ENCODE peak calls at places on chromosomes 13 and 19, in six cellular contexts. One of them, this sample, is unnamed.

GRCh38 chr19:49857061-49857833 is 6.3 kb downstream of the PTOV1 start:
- DNase-seq in PC-9: no peak
- DNase-seq in left ventricle myocardium inferior: no peak
- DNase-seq in right cardiac atrium: no peak
- DNase-seq in hepatocyte: no peak
- DNase-seq in astrocyte: no peak
- DNase-seq in this sample: no peak

GRCh38 chr13:109371066-109371465 is 415.3 kb downstream of the IRS2 start:
- DNase-seq in PC-9: no peak
- DNase-seq in left ventricle myocardium inferior: no peak
- DNase-seq in right cardiac atrium: no peak
- DNase-seq in hepatocyte: no peak
- DNase-seq in astrocyte: no peak
- DNase-seq in this sample: no peak

GRCh38 chr19:17454579-17454978 is 6.1 kb upstream of the TMEM221 start:
- DNase-seq in PC-9: no peak
- DNase-seq in left ventricle myocardium inferior: no peak
- DNase-seq in right cardiac atrium: no peak
- DNase-seq in hepatocyte: no peak
- DNase-seq in astrocyte: no peak
- DNase-seq in this sample: peak; percentile 62

GRCh38 chr13:35484384-35484783 is 7.9 kb upstream of the MAB21L1 start:
- DNase-seq in PC-9: no peak
- DNase-seq in left ventricle myocardium inferior: no peak
- DNase-seq in right cardiac atrium: no peak
- DNase-seq in hepatocyte: no peak
- DNase-seq in astrocyte: no peak
- DNase-seq in this sample: no peak

GRCh38 chr19:33260628-33261418 is 35.2 kb upstream of the SLC7A10 start:
- DNase-seq in PC-9: no peak
- DNase-seq in left ventricle myocardium inferior: peak; percentile 57
- DNase-seq in right cardiac atrium: no peak
- DNase-seq in hepatocyte: no peak
- DNase-seq in astrocyte: no peak
- DNase-seq in this sample: no peak

GRCh38 chr13:85278851-85279250 is 520.4 kb downstream of the SLITRK6 start:
- DNase-seq in PC-9: no peak
- DNase-seq in left ventricle myocardium inferior: no peak
- DNase-seq in right cardiac atrium: no peak
- DNase-seq in hepatocyte: no peak
- DNase-seq in astrocyte: no peak
- DNase-seq in this sample: no peak

GRCh38 chr13:111531505-111531904 is 211.1 kb downstream of the TEX29 start:
- DNase-seq in PC-9: no peak
- DNase-seq in left ventricle myocardium inferior: no peak
- DNase-seq in right cardiac atrium: no peak
- DNase-seq in hepatocyte: peak; percentile 46
- DNase-seq in astrocyte: no peak
- DNase-seq in this sample: no peak

GRCh38 chr13:93875527-93875926 is 604.0 kb downstream of the DCT start:
- DNase-seq in PC-9: no peak
- DNase-seq in left ventricle myocardium inferior: no peak
- DNase-seq in right cardiac atrium: no peak
- DNase-seq in hepatocyte: no peak
- DNase-seq in astrocyte: peak; percentile 56
- DNase-seq in this sample: no peak

GRCh38 chr13:70579941-70580340 is 471.7 kb upstream of the KLHL1 start:
- DNase-seq in PC-9: no peak
- DNase-seq in left ventricle myocardium inferior: no peak
- DNase-seq in right cardiac atrium: no peak
- DNase-seq in hepatocyte: no peak
- DNase-seq in astrocyte: no peak
- DNase-seq in this sample: no peak

GRCh38 chr13:110458594-110459365 is 102.7 kb downstream of the RAB20 start:
- DNase-seq in PC-9: no peak
- DNase-seq in left ventricle myocardium inferior: no peak
- DNase-seq in right cardiac atrium: no peak
- DNase-seq in hepatocyte: no peak
- DNase-seq in astrocyte: no peak
- DNase-seq in this sample: no peak

GRCh38 chr13:101955764-101956163 is 446.1 kb downstream of the FGF14 start:
- DNase-seq in PC-9: no peak
- DNase-seq in left ventricle myocardium inferior: no peak
- DNase-seq in right cardiac atrium: no peak
- DNase-seq in hepatocyte: no peak
- DNase-seq in astrocyte: no peak
- DNase-seq in this sample: no peak

GRCh38 chr13:59658027-59658735 is 505.5 kb downstream of the DIAPH3 start:
- DNase-seq in PC-9: no peak
- DNase-seq in left ventricle myocardium inferior: no peak
- DNase-seq in right cardiac atrium: no peak
- DNase-seq in hepatocyte: no peak
- DNase-seq in astrocyte: no peak
- DNase-seq in this sample: peak; percentile 41

GRCh38 chr19:6274756-6275155 is 5.0 kb downstream of the MLLT1 start:
- DNase-seq in PC-9: no peak
- DNase-seq in left ventricle myocardium inferior: no peak
- DNase-seq in right cardiac atrium: no peak
- DNase-seq in hepatocyte: no peak
- DNase-seq in astrocyte: no peak
- DNase-seq in this sample: no peak

GRCh38 chr19:18659281-18660050 is 22.6 kb downstream of the KLHL26 start:
- DNase-seq in PC-9: no peak
- DNase-seq in left ventricle myocardium inferior: peak; percentile 61
- DNase-seq in right cardiac atrium: peak; percentile 84
- DNase-seq in hepatocyte: no peak
- DNase-seq in astrocyte: peak; percentile 42
- DNase-seq in this sample: no peak
- H3K4me3 ChIP-seq in PC-9: no peak overlapping the region
- H3K4me3 ChIP-seq in left ventricle myocardium inferior: peak overlapping the region; percentile 47
- H3K4me3 ChIP-seq in right cardiac atrium: no peak overlapping the region
- H3K4me3 ChIP-seq in hepatocyte: no peak overlapping the region
- H3K4me3 ChIP-seq in astrocyte: no peak overlapping the region
- H3K4me3 ChIP-seq in this sample: no peak overlapping the region

DNA sequence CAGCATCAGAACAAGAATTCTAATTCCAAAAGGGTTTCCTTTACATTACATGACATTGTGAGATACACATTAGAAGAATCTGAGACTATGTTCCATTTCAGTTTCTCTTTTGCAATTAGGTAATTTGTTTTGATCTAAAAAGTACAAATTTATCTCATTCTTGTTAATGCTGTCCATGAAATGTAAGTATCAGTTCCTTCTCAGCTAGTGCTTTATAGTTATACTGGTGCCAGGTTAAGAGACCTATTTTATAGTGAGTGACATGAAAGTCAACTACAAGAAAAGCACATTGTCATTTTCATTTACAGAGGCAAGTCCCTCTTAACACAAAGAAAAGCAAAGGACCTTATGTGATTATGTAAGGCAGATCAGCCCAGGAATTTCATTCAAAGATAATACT is 43.9 kb downstream of the RCBTB2 start:
- DNase-seq in PC-9: no peak
- DNase-seq in left ventricle myocardium inferior: no peak
- DNase-seq in right cardiac atrium: no peak
- DNase-seq in hepatocyte: no peak
- DNase-seq in astrocyte: no peak
- DNase-seq in this sample: no peak
- H3K4me1 ChIP-seq in PC-9: peaks cover 4% of the 10 kb centered on the region
- H3K4me1 ChIP-seq in left ventricle myocardium inferior: peaks cover 25% of the 10 kb centered on the region
- H3K4me1 ChIP-seq in right cardiac atrium: peaks cover 5% of the 10 kb centered on the region
- H3K4me1 ChIP-seq in hepatocyte: no peaks in the 10 kb centered on the region
- H3K4me1 ChIP-seq in astrocyte: no peaks in the 10 kb centered on the region
- H3K4me1 ChIP-seq in this sample: no peaks in the 10 kb centered on the region

DNA sequence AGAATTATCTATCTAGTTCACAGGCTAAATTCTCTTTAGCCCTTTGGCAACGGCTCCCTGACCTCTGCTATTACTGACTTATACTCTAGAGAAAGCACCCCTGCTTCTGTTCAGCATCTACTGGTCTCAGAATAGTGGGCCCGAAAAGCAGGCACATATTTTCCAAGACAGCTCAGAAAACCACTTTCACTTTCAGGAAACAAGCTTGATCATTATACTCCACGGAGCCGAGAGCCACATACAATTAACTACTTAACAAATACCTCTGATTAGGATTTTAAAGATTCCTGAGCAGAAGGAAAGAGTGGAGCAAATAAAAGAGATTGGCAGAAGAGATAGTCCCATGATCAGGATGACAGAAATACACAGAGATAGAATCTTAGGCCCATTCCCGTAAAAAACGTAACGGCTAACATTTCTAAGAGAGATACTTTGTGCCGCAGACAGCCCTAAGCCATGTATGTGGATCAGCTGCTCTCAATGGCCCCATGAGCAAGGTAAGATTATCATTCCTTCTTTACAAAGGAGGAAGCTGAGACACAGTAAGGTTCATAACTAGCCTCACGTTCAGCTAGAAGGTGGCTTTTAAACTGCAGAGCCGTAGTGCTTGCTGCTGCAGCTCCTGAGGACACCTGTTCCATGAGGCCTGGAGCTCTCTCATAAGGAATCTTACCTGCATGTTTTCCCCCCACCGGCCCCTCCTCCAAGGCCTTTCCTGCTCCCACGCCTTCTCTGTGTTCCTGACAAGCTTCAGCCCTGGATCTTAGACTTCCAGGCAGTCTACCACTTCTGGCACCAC is 227.2 kb downstream of the FOXO1 start:
- DNase-seq in PC-9: no peak
- DNase-seq in left ventricle myocardium inferior: no peak
- DNase-seq in right cardiac atrium: peak; percentile 21
- DNase-seq in hepatocyte: peak; percentile 32
- DNase-seq in astrocyte: peak; percentile 20
- DNase-seq in this sample: no peak
- H3K4me3 ChIP-seq in PC-9: no peak overlapping the region
- H3K4me3 ChIP-seq in left ventricle myocardium inferior: peak overlapping the region; percentile 44
- H3K4me3 ChIP-seq in right cardiac atrium: no peak overlapping the region
- H3K4me3 ChIP-seq in hepatocyte: no peak overlapping the region
- H3K4me3 ChIP-seq in astrocyte: no peak overlapping the region
- H3K4me3 ChIP-seq in this sample: no peak overlapping the region

DNA sequence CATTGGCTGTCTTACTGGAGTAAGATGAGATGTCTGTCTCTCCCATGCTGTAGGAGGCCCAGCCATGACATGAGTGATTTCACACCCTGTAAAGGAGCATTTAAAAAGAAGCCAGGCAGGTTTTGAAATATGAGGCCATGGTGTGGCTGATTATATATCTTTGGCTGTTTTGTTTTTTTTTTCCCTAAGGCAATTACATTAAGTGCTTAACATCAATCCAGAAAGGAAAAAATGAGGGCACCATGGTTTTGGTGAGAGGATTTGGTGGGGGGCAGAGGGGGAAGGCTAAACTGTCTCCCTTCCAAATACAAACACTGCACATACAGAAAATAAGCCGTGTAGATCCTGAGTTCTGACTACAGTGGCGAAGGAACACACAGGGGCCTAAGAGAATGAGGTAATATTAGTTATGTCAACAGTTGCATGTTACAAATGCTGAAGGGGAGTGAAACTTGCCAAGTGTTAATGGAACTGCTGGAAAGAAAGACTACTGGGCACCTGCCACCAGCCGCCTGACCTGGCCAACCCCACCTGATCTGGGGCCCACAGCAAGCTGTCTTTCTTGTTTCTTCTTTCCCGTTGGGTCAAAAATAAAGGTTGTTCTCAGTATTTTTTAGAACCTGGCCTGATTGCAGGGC is 183.7 kb upstream of the TSC22D1 start:
- DNase-seq in PC-9: peak; percentile 53
- DNase-seq in left ventricle myocardium inferior: peak; percentile 19
- DNase-seq in right cardiac atrium: no peak
- DNase-seq in hepatocyte: peak; percentile 54
- DNase-seq in astrocyte: peak; percentile 50
- DNase-seq in this sample: no peak
- H3K4me1 ChIP-seq in PC-9: peaks cover 67% of the 10 kb centered on the region
- H3K4me1 ChIP-seq in left ventricle myocardium inferior: peaks cover 38% of the 10 kb centered on the region
- H3K4me1 ChIP-seq in right cardiac atrium: peaks cover 7% of the 10 kb centered on the region
- H3K4me1 ChIP-seq in hepatocyte: peaks cover 48% of the 10 kb centered on the region
- H3K4me1 ChIP-seq in astrocyte: peaks cover 57% of the 10 kb centered on the region
- H3K4me1 ChIP-seq in this sample: peaks cover 29% of the 10 kb centered on the region

DNA sequence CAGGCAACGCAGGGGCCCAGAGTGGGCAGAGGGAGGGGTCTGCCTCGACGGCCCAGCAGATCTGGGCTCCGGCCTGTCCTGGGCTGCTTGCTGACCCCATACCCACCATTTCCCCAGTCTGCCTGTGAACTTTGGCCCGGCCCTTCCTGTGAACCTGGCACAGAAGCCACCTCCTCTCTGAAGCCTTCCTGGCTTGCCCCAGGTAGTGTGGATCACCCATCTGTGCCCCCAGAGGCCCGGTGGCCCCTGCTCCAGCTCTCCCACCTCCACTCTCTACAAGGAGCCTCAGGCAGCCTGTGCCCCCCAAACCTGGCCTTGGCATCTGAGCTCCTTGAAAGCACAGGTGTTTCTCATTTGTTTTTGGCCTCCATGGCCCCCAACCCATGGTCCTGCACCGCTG is 15.7 kb downstream of the PLEKHF1 start:
- DNase-seq in PC-9: no peak
- DNase-seq in left ventricle myocardium inferior: no peak
- DNase-seq in right cardiac atrium: no peak
- DNase-seq in hepatocyte: no peak
- DNase-seq in astrocyte: no peak
- DNase-seq in this sample: no peak
- H3K4me3 ChIP-seq in PC-9: no peak overlapping the region
- H3K4me3 ChIP-seq in left ventricle myocardium inferior: no peak overlapping the region
- H3K4me3 ChIP-seq in right cardiac atrium: no peak overlapping the region
- H3K4me3 ChIP-seq in hepatocyte: no peak overlapping the region
- H3K4me3 ChIP-seq in astrocyte: no peak overlapping the region
- H3K4me3 ChIP-seq in this sample: no peak overlapping the region

GRCh38 chr13:40974460-40975407 is 44.4 kb downstream of the ELF1 start:
- DNase-seq in PC-9: no peak
- DNase-seq in left ventricle myocardium inferior: no peak
- DNase-seq in right cardiac atrium: no peak
- DNase-seq in hepatocyte: peak; percentile 58
- DNase-seq in astrocyte: peak; percentile 40
- DNase-seq in this sample: peak; percentile 66
- H3K4me1 ChIP-seq in PC-9: peaks cover 19% of the 10 kb centered on the region
- H3K4me1 ChIP-seq in left ventricle myocardium inferior: peaks cover 100% of the 10 kb centered on the region
- H3K4me1 ChIP-seq in right cardiac atrium: peaks cover 8% of the 10 kb centered on the region
- H3K4me1 ChIP-seq in hepatocyte: peaks cover 52% of the 10 kb centered on the region
- H3K4me1 ChIP-seq in astrocyte: no peaks in the 10 kb centered on the region
- H3K4me1 ChIP-seq in this sample: peaks cover 7% of the 10 kb centered on the region

GRCh38 chr19:41928754-41929535 is 696 bp upstream of the ERFL start:
- DNase-seq in PC-9: no peak
- DNase-seq in left ventricle myocardium inferior: no peak
- DNase-seq in right cardiac atrium: no peak
- DNase-seq in hepatocyte: no peak
- DNase-seq in astrocyte: no peak
- DNase-seq in this sample: peak; percentile 37
- H3K4me3 ChIP-seq in PC-9: peak overlapping the region; percentile 59
- H3K4me3 ChIP-seq in left ventricle myocardium inferior: peak overlapping the region; percentile 63
- H3K4me3 ChIP-seq in right cardiac atrium: peak overlapping the region; percentile 57
- H3K4me3 ChIP-seq in hepatocyte: peak overlapping the region; percentile 70
- H3K4me3 ChIP-seq in astrocyte: no peak overlapping the region
- H3K4me3 ChIP-seq in this sample: peak overlapping the region; percentile 61